ENCODE peak calls at places on chromosomes 11 and 22, in ten cellular contexts. One of them, this sample, is unnamed. For H3K27me3, the result is how much of the 10 kb centered on the place peaks cover.

GRCh38 chr11:62153087-62153395 is 29.2 kb downstream of the INCENP start:
- DNase-seq in right cardiac atrium: no peak
- DNase-seq in SJSA1: no peak
- DNase-seq in breast epithelium: no peak
- DNase-seq in Panc1: no peak
- DNase-seq in kidney epithelial cell: no peak
- DNase-seq in thoracic aorta: no peak
- DNase-seq in lung: no peak
- DNase-seq in CD8-positive, alpha-beta memory T cell: no peak
- DNase-seq in neural progenitor cell: no peak
- DNase-seq in this sample: no peak

GRCh38 chr22:41447435-41448188 is 1.0 kb upstream of the TOB2 start:
- DNase-seq in kidney epithelial cell: no peak
- DNase-seq in Panc1: no peak
- DNase-seq in breast epithelium: peak
- DNase-seq in CD8-positive, alpha-beta memory T cell: peak
- DNase-seq in lung: peak
- DNase-seq in thoracic aorta: no peak
- DNase-seq in right cardiac atrium: peak
- DNase-seq in SJSA1: peak
- DNase-seq in neural progenitor cell: peak
- DNase-seq in this sample: peak

GRCh38 chr22:30262917-30263741 is 3.5 kb downstream of the OSM start:
- DNase-seq in lung: peak
- DNase-seq in Panc1: no peak
- DNase-seq in thoracic aorta: no peak
- DNase-seq in SJSA1: peak
- DNase-seq in CD8-positive, alpha-beta memory T cell: peak
- DNase-seq in neural progenitor cell: peak
- DNase-seq in kidney epithelial cell: no peak
- DNase-seq in breast epithelium: peak
- DNase-seq in right cardiac atrium: peak
- DNase-seq in this sample: peak

GRCh38 chr22:28282346-28282745 is 363.3 kb upstream of the PITPNB start:
- DNase-seq in right cardiac atrium: no peak
- DNase-seq in CD8-positive, alpha-beta memory T cell: no peak
- DNase-seq in Panc1: no peak
- DNase-seq in SJSA1: no peak
- DNase-seq in neural progenitor cell: no peak
- DNase-seq in thoracic aorta: no peak
- DNase-seq in breast epithelium: no peak
- DNase-seq in kidney epithelial cell: no peak
- DNase-seq in lung: no peak
- DNase-seq in this sample: no peak

GRCh38 chr11:119573858-119574257 is 150.9 kb upstream of the THY1 start:
- DNase-seq in breast epithelium: no peak
- DNase-seq in lung: no peak
- DNase-seq in Panc1: no peak
- DNase-seq in kidney epithelial cell: no peak
- DNase-seq in thoracic aorta: no peak
- DNase-seq in neural progenitor cell: no peak
- DNase-seq in right cardiac atrium: no peak
- DNase-seq in SJSA1: no peak
- DNase-seq in CD8-positive, alpha-beta memory T cell: no peak
- DNase-seq in this sample: no peak

GRCh38 chr22:26239561-26239960 is 70.3 kb downstream of the SEZ6L start:
- DNase-seq in right cardiac atrium: no peak
- DNase-seq in kidney epithelial cell: no peak
- DNase-seq in thoracic aorta: no peak
- DNase-seq in SJSA1: no peak
- DNase-seq in breast epithelium: no peak
- DNase-seq in Panc1: no peak
- DNase-seq in CD8-positive, alpha-beta memory T cell: no peak
- DNase-seq in neural progenitor cell: no peak
- DNase-seq in lung: no peak
- DNase-seq in this sample: no peak

GRCh38 chr11:75565221-75565814 is 3.3 kb downstream of the SERPINH1 start:
- DNase-seq in SJSA1: peak
- DNase-seq in breast epithelium: no peak
- DNase-seq in CD8-positive, alpha-beta memory T cell: no peak
- DNase-seq in neural progenitor cell: no peak
- DNase-seq in Panc1: no peak
- DNase-seq in lung: no peak
- DNase-seq in kidney epithelial cell: no peak
- DNase-seq in thoracic aorta: no peak
- DNase-seq in right cardiac atrium: peak
- DNase-seq in this sample: no peak

GRCh38 chr11:88016392-88017020 is 158.7 kb downstream of the RAB38 start:
- DNase-seq in breast epithelium: peak
- DNase-seq in Panc1: peak
- DNase-seq in neural progenitor cell: peak
- DNase-seq in right cardiac atrium: peak
- DNase-seq in thoracic aorta: peak
- DNase-seq in SJSA1: peak
- DNase-seq in kidney epithelial cell: peak
- DNase-seq in lung: peak
- DNase-seq in CD8-positive, alpha-beta memory T cell: peak
- DNase-seq in this sample: no peak

GRCh38 chr22:30610299-30610698 is 3.3 kb downstream of the TCN2 start:
- DNase-seq in breast epithelium: no peak
- DNase-seq in thoracic aorta: no peak
- DNase-seq in Panc1: no peak
- DNase-seq in lung: no peak
- DNase-seq in SJSA1: no peak
- DNase-seq in right cardiac atrium: peak
- DNase-seq in neural progenitor cell: no peak
- DNase-seq in CD8-positive, alpha-beta memory T cell: no peak
- DNase-seq in kidney epithelial cell: no peak
- DNase-seq in this sample: no peak

GRCh38 chr11:68857037-68857586 is 15.4 kb upstream of the CPT1A start:
- DNase-seq in thoracic aorta: no peak
- DNase-seq in neural progenitor cell: no peak
- DNase-seq in kidney epithelial cell: no peak
- DNase-seq in breast epithelium: no peak
- DNase-seq in lung: no peak
- DNase-seq in Panc1: no peak
- DNase-seq in CD8-positive, alpha-beta memory T cell: no peak
- DNase-seq in right cardiac atrium: no peak
- DNase-seq in SJSA1: no peak
- DNase-seq in this sample: peak

GRCh38 chr11:530960-531825 is 4.2 kb downstream of the HRAS start:
- DNase-seq in right cardiac atrium: peak
- DNase-seq in SJSA1: no peak
- DNase-seq in CD8-positive, alpha-beta memory T cell: no peak
- DNase-seq in Panc1: no peak
- DNase-seq in neural progenitor cell: no peak
- DNase-seq in lung: no peak
- DNase-seq in thoracic aorta: no peak
- DNase-seq in kidney epithelial cell: no peak
- DNase-seq in breast epithelium: no peak
- DNase-seq in this sample: no peak

GRCh38 chr22:37419370-37419915 is 7.8 kb downstream of the ELFN2 start:
- DNase-seq in kidney epithelial cell: no peak
- DNase-seq in thoracic aorta: no peak
- DNase-seq in CD8-positive, alpha-beta memory T cell: no peak
- DNase-seq in SJSA1: no peak
- DNase-seq in breast epithelium: no peak
- DNase-seq in neural progenitor cell: no peak
- DNase-seq in lung: no peak
- DNase-seq in right cardiac atrium: peak
- DNase-seq in Panc1: no peak
- DNase-seq in this sample: no peak
- H3K27me3 ChIP-seq in kidney epithelial cell: under half
- H3K27me3 ChIP-seq in thoracic aorta: under half
- H3K27me3 ChIP-seq in CD8-positive, alpha-beta memory T cell: under half
- H3K27me3 ChIP-seq in SJSA1: under half
- H3K27me3 ChIP-seq in breast epithelium: under half
- H3K27me3 ChIP-seq in neural progenitor cell: under half
- H3K27me3 ChIP-seq in lung: under half
- H3K27me3 ChIP-seq in right cardiac atrium: under half
- H3K27me3 ChIP-seq in Panc1: under half
- H3K27me3 ChIP-seq in this sample: under half

GRCh38 chr11:126153999-126154398 is 57.5 kb downstream of the RPUSD4 start:
- DNase-seq in thoracic aorta: no peak
- DNase-seq in CD8-positive, alpha-beta memory T cell: no peak
- DNase-seq in lung: no peak
- DNase-seq in SJSA1: no peak
- DNase-seq in kidney epithelial cell: no peak
- DNase-seq in neural progenitor cell: peak
- DNase-seq in Panc1: no peak
- DNase-seq in right cardiac atrium: no peak
- DNase-seq in breast epithelium: no peak
- DNase-seq in this sample: no peak

GRCh38 chr11:126152152-126152551 is 59.3 kb downstream of the RPUSD4 start:
- DNase-seq in SJSA1: no peak
- DNase-seq in lung: no peak
- DNase-seq in Panc1: no peak
- DNase-seq in breast epithelium: no peak
- DNase-seq in kidney epithelial cell: no peak
- DNase-seq in right cardiac atrium: no peak
- DNase-seq in thoracic aorta: no peak
- DNase-seq in CD8-positive, alpha-beta memory T cell: no peak
- DNase-seq in neural progenitor cell: no peak
- DNase-seq in this sample: no peak

GRCh38 chr11:126155402-126156187 is 55.9 kb downstream of the RPUSD4 start:
- DNase-seq in lung: no peak
- DNase-seq in CD8-positive, alpha-beta memory T cell: no peak
- DNase-seq in kidney epithelial cell: no peak
- DNase-seq in neural progenitor cell: no peak
- DNase-seq in breast epithelium: no peak
- DNase-seq in thoracic aorta: no peak
- DNase-seq in SJSA1: no peak
- DNase-seq in right cardiac atrium: no peak
- DNase-seq in Panc1: no peak
- DNase-seq in this sample: peak

GRCh38 chr11:126152586-126152985 is 58.9 kb downstream of the RPUSD4 start:
- DNase-seq in kidney epithelial cell: no peak
- DNase-seq in right cardiac atrium: no peak
- DNase-seq in Panc1: no peak
- DNase-seq in neural progenitor cell: no peak
- DNase-seq in CD8-positive, alpha-beta memory T cell: no peak
- DNase-seq in breast epithelium: no peak
- DNase-seq in lung: no peak
- DNase-seq in SJSA1: no peak
- DNase-seq in thoracic aorta: no peak
- DNase-seq in this sample: no peak

GRCh38 chr11:126153006-126153405 is 58.4 kb downstream of the RPUSD4 start:
- DNase-seq in thoracic aorta: no peak
- DNase-seq in kidney epithelial cell: no peak
- DNase-seq in CD8-positive, alpha-beta memory T cell: no peak
- DNase-seq in SJSA1: no peak
- DNase-seq in breast epithelium: no peak
- DNase-seq in lung: no peak
- DNase-seq in neural progenitor cell: no peak
- DNase-seq in right cardiac atrium: no peak
- DNase-seq in Panc1: no peak
- DNase-seq in this sample: no peak
- H3K27me3 ChIP-seq in thoracic aorta: under half
- H3K27me3 ChIP-seq in kidney epithelial cell: under half
- H3K27me3 ChIP-seq in CD8-positive, alpha-beta memory T cell: under half
- H3K27me3 ChIP-seq in SJSA1: under half
- H3K27me3 ChIP-seq in breast epithelium: under half
- H3K27me3 ChIP-seq in lung: under half
- H3K27me3 ChIP-seq in neural progenitor cell: under half
- H3K27me3 ChIP-seq in right cardiac atrium: under half
- H3K27me3 ChIP-seq in Panc1: under half
- H3K27me3 ChIP-seq in this sample: under half

GRCh38 chr11:2696461-2696860 is 3.3 kb downstream of the KCNQ1OT1 start:
- DNase-seq in kidney epithelial cell: no peak
- DNase-seq in thoracic aorta: no peak
- DNase-seq in SJSA1: no peak
- DNase-seq in right cardiac atrium: no peak
- DNase-seq in neural progenitor cell: no peak
- DNase-seq in CD8-positive, alpha-beta memory T cell: no peak
- DNase-seq in lung: no peak
- DNase-seq in Panc1: no peak
- DNase-seq in breast epithelium: no peak
- DNase-seq in this sample: no peak

GRCh38 chr11:2698386-2699184 is 1.2 kb downstream of the KCNQ1OT1 start:
- DNase-seq in Panc1: no peak
- DNase-seq in breast epithelium: peak
- DNase-seq in right cardiac atrium: no peak
- DNase-seq in neural progenitor cell: no peak
- DNase-seq in CD8-positive, alpha-beta memory T cell: peak
- DNase-seq in kidney epithelial cell: no peak
- DNase-seq in thoracic aorta: no peak
- DNase-seq in lung: no peak
- DNase-seq in SJSA1: peak
- DNase-seq in this sample: peak

GRCh38 chr11:2699185-2699530 is 636 bp downstream of the KCNQ1OT1 start:
- DNase-seq in right cardiac atrium: peak
- DNase-seq in neural progenitor cell: no peak
- DNase-seq in thoracic aorta: no peak
- DNase-seq in SJSA1: peak
- DNase-seq in breast epithelium: peak
- DNase-seq in Panc1: no peak
- DNase-seq in kidney epithelial cell: no peak
- DNase-seq in CD8-positive, alpha-beta memory T cell: peak
- DNase-seq in lung: no peak
- DNase-seq in this sample: peak

GRCh38 chr11:2699531-2700414 is at the start of gene KCNQ1OT1:
- DNase-seq in Panc1: peak
- DNase-seq in right cardiac atrium: peak
- DNase-seq in lung: peak
- DNase-seq in kidney epithelial cell: peak
- DNase-seq in CD8-positive, alpha-beta memory T cell: peak
- DNase-seq in SJSA1: peak
- DNase-seq in breast epithelium: peak
- DNase-seq in thoracic aorta: peak
- DNase-seq in neural progenitor cell: peak
- DNase-seq in this sample: peak

GRCh38 chr11:2697871-2698270 is 1.9 kb downstream of the KCNQ1OT1 start:
- DNase-seq in SJSA1: no peak
- DNase-seq in thoracic aorta: no peak
- DNase-seq in kidney epithelial cell: no peak
- DNase-seq in right cardiac atrium: no peak
- DNase-seq in neural progenitor cell: no peak
- DNase-seq in CD8-positive, alpha-beta memory T cell: no peak
- DNase-seq in lung: no peak
- DNase-seq in Panc1: no peak
- DNase-seq in breast epithelium: no peak
- DNase-seq in this sample: peak
- H3K27me3 ChIP-seq in SJSA1: under half
- H3K27me3 ChIP-seq in thoracic aorta: under half
- H3K27me3 ChIP-seq in kidney epithelial cell: under half
- H3K27me3 ChIP-seq in right cardiac atrium: under half
- H3K27me3 ChIP-seq in neural progenitor cell: half or more
- H3K27me3 ChIP-seq in CD8-positive, alpha-beta memory T cell: under half
- H3K27me3 ChIP-seq in lung: under half
- H3K27me3 ChIP-seq in Panc1: under half
- H3K27me3 ChIP-seq in breast epithelium: under half
- H3K27me3 ChIP-seq in this sample: under half

DNA sequence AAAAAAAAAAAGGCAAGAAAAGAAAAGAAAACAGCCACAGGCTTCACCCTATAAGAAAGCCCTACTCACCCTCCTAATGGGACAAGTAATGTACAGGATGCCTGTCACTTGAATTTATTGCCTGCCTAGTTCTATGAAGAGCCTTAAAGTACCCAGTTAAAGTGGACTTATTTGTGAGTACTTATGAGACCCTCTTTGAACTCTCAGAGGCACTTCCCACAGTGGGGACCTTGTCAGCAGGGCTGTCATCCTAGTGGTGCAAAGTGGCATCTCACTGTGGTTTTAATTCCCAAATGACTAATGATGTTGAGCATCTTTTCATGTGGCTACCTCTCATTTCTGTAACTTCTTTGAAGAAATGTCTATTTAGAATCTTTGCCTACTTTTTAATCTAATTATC is 41.8 kb upstream of the BARX2 start:
- DNase-seq in Panc1: no peak
- DNase-seq in SJSA1: no peak
- DNase-seq in thoracic aorta: no peak
- DNase-seq in neural progenitor cell: no peak
- DNase-seq in breast epithelium: no peak
- DNase-seq in right cardiac atrium: no peak
- DNase-seq in CD8-positive, alpha-beta memory T cell: no peak
- DNase-seq in lung: no peak
- DNase-seq in kidney epithelial cell: no peak
- DNase-seq in this sample: no peak
- H3K27me3 ChIP-seq in Panc1: under half
- H3K27me3 ChIP-seq in SJSA1: under half
- H3K27me3 ChIP-seq in thoracic aorta: under half
- H3K27me3 ChIP-seq in neural progenitor cell: under half
- H3K27me3 ChIP-seq in breast epithelium: under half
- H3K27me3 ChIP-seq in right cardiac atrium: under half
- H3K27me3 ChIP-seq in CD8-positive, alpha-beta memory T cell: under half
- H3K27me3 ChIP-seq in lung: under half
- H3K27me3 ChIP-seq in kidney epithelial cell: under half
- H3K27me3 ChIP-seq in this sample: under half